ENCODE peak calls at places on chromosomes 16 and 17, in nine cellular contexts. I is psoas muscle, W is endothelial cell, K is BJ, P is astrocyte of the spinal cord, E is tibial artery, M is lower leg skin, J is AG04449, D is A549. T is an unnamed sample.
A peak's percentile ranks its signal among the peaks of the same experiment; 100 is the strongest.

GRCh38 chr16:8644513-8645140 is 23.1 kb downstream of the METTL22 start:
- DNase-seq in I (no peak), W (no peak), K (no peak), P (no peak), E (peak; percentile 42), M (no peak), J (no peak), D (no peak), T (no peak)

GRCh38 chr17:30920282-30920681 is 1.5 kb upstream of the ADAP2 start:
- DNase-seq in I (peak; percentile 51), W (no peak), K (no peak), P (peak; percentile 27), E (no peak), M (peak; percentile 45), J (no peak), D (peak; percentile 44), T (no peak)

GRCh38 chr16:2953706-2954105 is 10.4 kb upstream of the KREMEN2 start:
- DNase-seq in I (peak; percentile 29), W (no peak), K (no peak), P (no peak), E (no peak), M (no peak), J (no peak), D (no peak), T (no peak)

GRCh38 chr17:17508019-17508535 is 11.9 kb upstream of the RASD1 start:
- DNase-seq in I (peak; percentile 46), W (no peak), K (no peak), P (no peak), E (no peak), M (no peak), J (no peak), D (no peak), T (no peak)

GRCh38 chr16:86107190-86107589 is 208.2 kb downstream of the IRF8 start:
- DNase-seq in I (no peak), W (no peak), K (no peak), P (no peak), E (no peak), M (peak; percentile 54), J (no peak), D (no peak), T (no peak)

GRCh38 chr16:77236063-77236511 is 36.9 kb downstream of the SYCE1L start:
- DNase-seq in I (peak; percentile 90), W (peak; percentile 94), K (no peak), P (peak; percentile 77), E (peak; percentile 76), M (peak; percentile 97), J (no peak), D (peak; percentile 84), T (peak; percentile 84)

GRCh38 chr17:43142153-43142552 is 17.0 kb upstream of the BRCA1 start:
- DNase-seq in I (no peak), W (no peak), K (no peak), P (no peak), E (no peak), M (no peak), J (no peak), D (no peak), T (no peak)

GRCh38 chr17:42748906-42749798 is 4.3 kb upstream of the EZH1 start:
- DNase-seq in I (peak; percentile 69), W (no peak), K (no peak), P (no peak), E (peak; percentile 49), M (no peak), J (no peak), D (no peak), T (no peak)

GRCh38 chr16:3164121-3164991 is 23.6 kb upstream of the OR1F1 start:
- DNase-seq in I (no peak), W (no peak), K (no peak), P (no peak), E (no peak), M (no peak), J (no peak), D (no peak), T (no peak)

GRCh38 chr17:11391134-11391533 is 150.1 kb downstream of the SHISA6 start:
- DNase-seq in I (no peak), W (no peak), K (no peak), P (no peak), E (no peak), M (no peak), J (no peak), D (no peak), T (no peak)

GRCh38 chr17:49523706-49524472 is 28.8 kb downstream of the NGFR start:
- DNase-seq in I (no peak), W (no peak), K (no peak), P (no peak), E (no peak), M (peak; percentile 89), J (no peak), D (no peak), T (peak; percentile 95)

GRCh38 chr16:73154063-73154870 is 106.3 kb upstream of the ZFHX3 start:
- DNase-seq in I (peak; percentile 69), W (peak; percentile 55), K (no peak), P (no peak), E (peak; percentile 67), M (no peak), J (no peak), D (no peak), T (no peak)

GRCh38 chr16:66444049-66444481 is 17.0 kb downstream of the BEAN1 start:
- DNase-seq in I (no peak), W (no peak), K (no peak), P (no peak), E (no peak), M (peak; percentile 76), J (no peak), D (peak; percentile 26), T (no peak)

GRCh38 chr16:81655474-81656162 is 123.5 kb upstream of the PLCG2 start:
- DNase-seq in I (no peak), W (no peak), K (no peak), P (no peak), E (no peak), M (no peak), J (no peak), D (no peak), T (no peak)

GRCh38 chr16:84509032-84509950 is 4.8 kb upstream of the MEAK7 start:
- DNase-seq in I (peak; percentile 36), W (no peak), K (no peak), P (no peak), E (no peak), M (peak; percentile 74), J (no peak), D (no peak), T (no peak)

GRCh38 chr16:66382171-66382965 is 15.9 kb downstream of the CDH5 start:
- DNase-seq in I (no peak), W (peak; percentile 49), K (peak; percentile 37), P (peak; percentile 85), E (no peak), M (no peak), J (no peak), D (peak; percentile 74), T (peak; percentile 60)

GRCh38 chr17:7845359-7846062 is 9.4 kb upstream of the TMEM88 start:
- DNase-seq in I (no peak), W (no peak), K (no peak), P (no peak), E (no peak), M (no peak), J (no peak), D (no peak), T (no peak)
- TF ChIP-seq CTCF in I (no peak), W (no peak), K (no peak), P (no peak), E (no peak), M (no peak), J (no peak), D (no peak), T (no peak)

DNA sequence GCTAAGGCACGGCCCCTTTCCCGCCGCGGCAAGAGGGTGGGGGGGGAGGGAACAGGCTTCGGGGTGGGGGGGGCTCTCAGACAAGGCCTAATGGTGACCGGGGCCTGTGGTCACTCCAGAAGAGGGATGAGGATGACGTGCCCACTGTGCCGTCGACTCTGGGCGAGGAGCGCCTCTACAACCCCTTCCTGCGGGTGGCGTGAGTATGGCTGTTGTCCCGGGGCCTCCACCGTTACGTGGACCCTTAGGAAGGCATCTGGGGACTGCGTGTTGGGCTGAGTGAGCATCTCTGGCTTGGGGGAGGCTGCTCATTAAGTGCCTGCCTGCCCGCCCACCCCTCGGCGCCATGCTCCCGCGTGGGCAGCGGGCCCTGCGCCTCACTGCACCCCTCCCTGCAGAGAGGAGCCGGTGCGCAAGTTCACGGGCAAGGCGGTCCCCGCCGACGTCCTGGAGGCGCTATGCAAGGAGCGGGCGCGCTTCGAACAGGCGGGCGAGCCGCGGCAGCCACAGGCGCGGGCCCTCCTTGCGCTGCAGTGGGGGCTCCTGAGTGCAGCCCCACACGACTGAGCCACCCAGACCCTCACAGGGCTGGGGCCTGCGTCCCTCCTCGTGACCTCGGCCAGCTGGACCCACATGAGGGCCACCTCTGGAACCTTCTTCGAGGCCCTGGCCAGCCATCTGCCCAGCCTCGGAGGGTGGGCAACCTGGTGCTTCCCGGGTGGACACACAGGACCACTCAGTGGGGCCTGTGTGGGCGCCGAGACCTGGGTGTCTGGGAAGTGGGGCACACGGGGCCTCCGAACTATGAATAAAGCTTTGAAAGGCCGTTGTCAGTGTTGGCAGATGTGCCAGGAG is 2.2 kb downstream of the HAGHL start:
- DNase-seq in I (peak; percentile 55), W (no peak), K (no peak), P (no peak), E (no peak), M (no peak), J (no peak), D (no peak), T (no peak)
- TF ChIP-seq CTCF in I (no peak), W (no peak), K (no peak), P (no peak), E (no peak), M (no peak), J (no peak), D (no peak), T (no peak)

GRCh38 chr17:37770631-37771518 is 26.0 kb upstream of the HNF1B start:
- DNase-seq in I (no peak), W (peak; percentile 73), K (no peak), P (peak; percentile 68), E (no peak), M (no peak), J (no peak), D (peak; percentile 82), T (peak; percentile 75)
- TF ChIP-seq CTCF in I (peak; percentile 33), W (peak; percentile 73), K (peak; percentile 87), P (peak; percentile 90), E (no peak), M (no peak), J (peak; percentile 90), D (peak; percentile 87), T (peak; percentile 87)

GRCh38 chr16:57628782-57629181 is 352 bp downstream of the ADGRG1 start:
- DNase-seq in I (no peak), W (no peak), K (no peak), P (no peak), E (no peak), M (no peak), J (no peak), D (no peak), T (no peak)

GRCh38 chr16:57624806-57625500 is 3.5 kb upstream of the ADGRG1 start:
- DNase-seq in I (peak; percentile 49), W (no peak), K (no peak), P (no peak), E (no peak), M (no peak), J (no peak), D (no peak), T (no peak)

GRCh38 chr16:57626420-57627170 is 1.8 kb upstream of the ADGRG1 start:
- DNase-seq in I (peak; percentile 32), W (no peak), K (no peak), P (no peak), E (no peak), M (no peak), J (no peak), D (no peak), T (no peak)

GRCh38 chr16:57628008-57628781 is at the start of gene ADGRG1:
- DNase-seq in I (peak; percentile 83), W (peak; percentile 52), K (peak; percentile 79), P (peak; percentile 94), E (peak; percentile 75), M (peak; percentile 93), J (peak; percentile 71), D (peak; percentile 93), T (peak; percentile 96)

GRCh38 chr16:57627184-57627871 is 1.1 kb upstream of the ADGRG1 start:
- DNase-seq in I (peak; percentile 34), W (peak; percentile 46), K (peak; percentile 63), P (peak; percentile 89), E (no peak), M (no peak), J (peak; percentile 54), D (peak; percentile 79), T (peak; percentile 35)
- TF ChIP-seq CTCF in I (no peak), W (no peak), K (peak; percentile 58), P (peak; percentile 50), E (no peak), M (no peak), J (peak; percentile 57), D (no peak), T (no peak)

T was measured in MCF 10A.